ENCODE peak calls at places on chromosomes 7 and 10, in ten cellular contexts. I, E, G, W, O, P, X, Z, Q and T are unnamed samples.
A peak's percentile ranks its signal among the peaks of the same experiment; 100 is the strongest.

GRCh38 chr7:90530263-90530662 is 60.8 kb downstream of the PTTG1IP2 start:
- DNase-seq in O (peak; percentile 30), E (peak; percentile 23), W (no peak), X (no peak), I (no peak), Q (peak; percentile 44), P (no peak), Z (no peak), G (no peak), T (no peak)

GRCh38 chr7:142974618-142975017 is 12.5 kb upstream of the KEL start:
- DNase-seq in Z (no peak), Q (no peak), I (no peak), X (no peak), O (no peak), W (no peak), E (no peak), G (no peak), P (no peak), T (no peak)

GRCh38 chr10:72772031-72772430 is 80.1 kb downstream of the MCU start:
- DNase-seq in O (no peak), E (no peak), X (no peak), W (no peak), P (no peak), G (no peak), Z (no peak), I (no peak), Q (no peak), T (no peak)

GRCh38 chr10:70761031-70761601 is 24.1 kb downstream of the TBATA start:
- DNase-seq in E (no peak), O (peak; percentile 54), G (no peak), P (no peak), I (no peak), Q (peak; percentile 42), X (no peak), W (no peak), Z (no peak), T (no peak)

GRCh38 chr7:151462306-151462779 is 22.4 kb upstream of the CRYGN start:
- DNase-seq in O (no peak), Z (no peak), Q (no peak), G (no peak), P (no peak), I (no peak), E (no peak), X (no peak), W (no peak), T (no peak)

GRCh38 chr10:108556176-108556575 is 1367.1 kb downstream of the XPNPEP1 start:
- DNase-seq in E (no peak), Q (no peak), O (peak; percentile 2), I (no peak), Z (no peak), G (no peak), W (no peak), X (no peak), P (no peak), T (no peak)

GRCh38 chr7:84847790-84848189 is 339.1 kb downstream of the SEMA3D start:
- DNase-seq in W (no peak), Z (no peak), O (peak; percentile 27), E (peak; percentile 16), G (no peak), I (no peak), X (no peak), Q (no peak), P (no peak), T (no peak)

GRCh38 chr10:126160971-126161630 is 227.2 kb downstream of the ADAM12 start:
- DNase-seq in E (peak; percentile 37), G (no peak), P (no peak), Z (no peak), W (no peak), O (peak; percentile 58), X (no peak), I (peak; percentile 50), Q (peak; percentile 58), T (no peak)

DNA sequence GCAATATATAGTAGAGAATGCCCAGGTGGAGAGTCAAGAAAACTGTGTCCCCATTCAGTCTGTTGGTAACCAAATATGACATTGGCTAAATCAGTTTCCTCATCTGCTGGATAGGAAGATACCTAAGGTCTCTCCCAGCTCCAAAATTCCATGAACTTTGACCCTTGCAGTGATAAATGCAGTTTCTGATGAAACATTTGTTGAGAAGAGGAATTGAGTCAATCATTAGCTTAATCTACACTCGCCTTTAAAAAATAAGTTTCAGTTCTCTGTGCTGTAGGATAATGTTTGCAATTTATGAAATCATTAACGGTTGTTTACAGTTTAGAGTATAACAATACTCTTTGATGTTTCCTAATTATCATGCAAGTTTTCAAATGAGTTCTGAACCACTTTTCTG is 38.0 kb upstream of the SLC25A13 start:
- DNase-seq in P (no peak), O (no peak), Z (no peak), E (no peak), X (no peak), W (no peak), Q (no peak), G (no peak), I (no peak), T (no peak)
- H3K27ac ChIP-seq in P (no peak overlapping the region), O (no peak overlapping the region), Z (no peak overlapping the region), E (no peak overlapping the region), X (no peak overlapping the region), W (no peak overlapping the region), Q (no peak overlapping the region), G (no peak overlapping the region), I (no peak overlapping the region), T (no peak overlapping the region)

GRCh38 chr10:5589963-5590511 is 65.3 kb downstream of the CALML3 start:
- DNase-seq in E (peak; percentile 76), I (no peak), Q (peak; percentile 47), W (no peak), P (no peak), Z (no peak), X (peak; percentile 55), G (no peak), O (peak; percentile 58), T (no peak)

GRCh38 chr10:5589071-5589962 is 64.6 kb downstream of the CALML3 start:
- DNase-seq in Z (peak; percentile 48), I (no peak), Q (no peak), G (no peak), W (no peak), P (no peak), O (peak; percentile 24), E (no peak), X (peak; percentile 66), T (peak; percentile 37)

GRCh38 chr10:5588603-5589002 is 63.8 kb downstream of the CALML3 start:
- DNase-seq in Q (no peak), X (no peak), G (no peak), E (no peak), O (no peak), Z (no peak), W (no peak), P (no peak), I (no peak), T (no peak)

GRCh38 chr10:5587151-5588079 is 62.7 kb downstream of the CALML3 start:
- DNase-seq in W (peak; percentile 70), Z (no peak), X (no peak), I (no peak), Q (no peak), O (peak; percentile 43), G (peak; percentile 64), E (no peak), P (no peak), T (no peak)

DNA sequence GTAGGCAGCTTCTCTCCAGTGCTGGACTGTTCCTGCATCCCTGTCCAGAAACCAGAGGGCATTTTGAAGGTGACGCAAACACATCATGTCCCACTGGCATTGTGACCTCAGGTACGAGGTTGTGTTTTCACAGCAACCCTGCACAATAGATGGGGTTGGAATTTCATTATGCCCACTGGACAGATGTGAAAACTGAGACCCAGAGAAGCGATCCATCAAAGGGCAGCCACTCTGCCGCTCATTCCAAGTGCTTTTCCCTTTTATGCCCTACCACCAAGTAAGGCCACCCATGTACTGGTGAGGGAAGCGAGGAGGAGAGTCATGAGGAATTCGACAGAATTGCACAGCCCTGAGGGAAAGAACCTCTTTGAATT is 63.3 kb downstream of the CALML3 start:
- DNase-seq in I (no peak), Z (no peak), Q (no peak), P (no peak), E (no peak), O (no peak), X (no peak), W (no peak), G (no peak), T (no peak)
- H3K4me1 ChIP-seq in I (peaks cover 45% of the 10 kb centered on the region), Z (peaks cover 31% of the 10 kb centered on the region), Q (no peaks in the 10 kb centered on the region), P (no peaks in the 10 kb centered on the region), E (peaks cover 14% of the 10 kb centered on the region), O (peaks cover 35% of the 10 kb centered on the region), X (peaks cover 85% of the 10 kb centered on the region), W (peaks cover 16% of the 10 kb centered on the region), G (peaks cover 49% of the 10 kb centered on the region), T (peaks cover 14% of the 10 kb centered on the region)

GRCh38 chr10:46091834-46092522 is 45.9 kb upstream of the MSMB start:
- DNase-seq in Z (peak; percentile 64), G (no peak), Q (no peak), P (no peak), E (no peak), O (no peak), I (no peak), X (peak; percentile 23), W (no peak), T (no peak)

GRCh38 chr10:46090258-46090812 is 44.3 kb upstream of the MSMB start:
- DNase-seq in Q (no peak), E (no peak), X (no peak), Z (no peak), W (no peak), G (no peak), P (no peak), I (no peak), O (no peak), T (no peak)

GRCh38 chr10:46094197-46094500 is 48.1 kb upstream of the MSMB start:
- DNase-seq in Q (no peak), P (no peak), G (no peak), W (no peak), E (no peak), X (no peak), O (no peak), Z (no peak), I (no peak), T (no peak)

GRCh38 chr10:46092523-46093195 is 46.6 kb upstream of the MSMB start:
- DNase-seq in Z (peak; percentile 82), O (no peak), E (no peak), I (no peak), Q (no peak), P (no peak), G (no peak), X (peak; percentile 85), W (no peak), T (no peak)

DNA sequence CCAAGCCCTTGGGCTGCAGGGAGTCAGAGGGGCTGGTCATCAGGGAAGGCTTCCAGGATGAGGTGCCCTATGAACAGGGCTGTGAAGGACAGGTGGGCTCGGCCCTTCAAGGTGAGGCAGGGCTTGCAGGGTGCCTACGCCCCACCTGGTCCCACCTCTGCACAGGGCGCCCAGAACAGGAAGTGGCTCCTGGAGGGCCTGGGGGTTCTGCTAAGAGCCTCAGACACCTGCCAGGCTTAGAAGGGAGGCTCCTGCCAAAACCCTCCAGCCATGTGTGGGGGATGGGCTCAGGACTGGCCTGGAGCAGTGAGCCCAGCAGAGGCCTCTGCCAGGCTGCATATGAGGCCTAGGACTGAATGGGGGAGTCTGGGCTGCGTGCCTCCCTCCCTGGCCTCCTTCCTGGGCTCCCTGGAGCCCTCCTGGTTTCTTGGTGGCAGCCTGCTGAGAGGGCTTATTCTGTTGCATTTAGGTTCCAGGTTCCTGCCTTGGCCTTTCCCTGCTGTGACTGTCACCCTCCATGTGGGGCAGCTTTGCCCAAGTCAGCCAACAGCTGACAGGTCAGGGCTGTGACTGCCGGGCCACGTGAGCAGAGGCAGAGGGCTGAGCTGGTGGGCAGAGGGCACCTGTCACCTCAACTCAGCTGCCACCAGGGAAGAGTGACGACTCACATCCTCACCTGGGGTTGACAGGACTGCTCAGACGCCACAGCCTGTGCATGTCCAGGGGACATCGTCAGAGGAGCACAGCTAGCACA is 45.2 kb upstream of the MSMB start:
- DNase-seq in O (no peak), P (no peak), I (no peak), X (peak; percentile 72), Z (peak; percentile 69), Q (no peak), G (no peak), W (no peak), E (no peak), T (no peak)
- TF ChIP-seq CTCF in O (no peak), P (no peak), I (no peak), X (peak; percentile 19), Z (peak; percentile 11), Q (no peak), G (no peak), W (no peak), E (no peak), T (no peak)

GRCh38 chr7:75937958-75938786 is 23.2 kb downstream of the POR start:
- DNase-seq in X (no peak), I (peak; percentile 61), P (no peak), Q (peak; percentile 97), E (peak; percentile 96), Z (no peak), O (peak; percentile 91), W (peak; percentile 75), G (peak; percentile 84), T (peak; percentile 26)
- H3K27ac ChIP-seq in X (no peak overlapping the region), I (peak overlapping the region; percentile 10), P (no peak overlapping the region), Q (peak overlapping the region; percentile 76), E (peak overlapping the region; percentile 78), Z (no peak overlapping the region), O (peak overlapping the region; percentile 51), W (peak overlapping the region; percentile 39), G (peak overlapping the region; percentile 57), T (no peak overlapping the region)